ENCODE peak calls at places on chromosomes 12 and 14, in five cellular contexts. V is neural progenitor cell, U is PC-3, I is GM23248, W is GM23338. K is an unnamed sample.
A peak's percentile ranks its signal among the peaks of the same experiment; 100 is the strongest.

GRCh38 chr14:83994020-83994419 is 1535.9 kb upstream of the FLRT2 start:
- DNase-seq in V (no peak), U (no peak), I (no peak), W (no peak), K (no peak)

GRCh38 chr14:67695394-67695949 is at the start of gene RDH11:
- DNase-seq in V (peak; percentile 94), U (peak; percentile 95), I (peak; percentile 97), W (peak; percentile 95), K (peak; percentile 94)

GRCh38 chr12:31000751-31001150 is 72.9 kb upstream of the DDX11 start:
- DNase-seq in V (no peak), U (peak; percentile 76), I (peak; percentile 41), W (no peak), K (no peak)

GRCh38 chr14:89325299-89325883 is 91.6 kb downstream of the FOXN3 start:
- DNase-seq in V (no peak), U (no peak), I (no peak), W (no peak), K (no peak)

GRCh38 chr14:67263499-67264149 is 22.4 kb downstream of the PALS1 start:
- DNase-seq in V (no peak), U (no peak), I (peak; percentile 48), W (no peak), K (peak; percentile 30)

GRCh38 chr14:93113678-93114067 is 2.1 kb downstream of the ITPK1 start:
- DNase-seq in V (peak; percentile 39), U (no peak), I (no peak), W (peak; percentile 48), K (peak; percentile 11)

GRCh38 chr12:75878382-75878720 is 153.2 kb downstream of the PHLDA1 start:
- DNase-seq in V (no peak), U (no peak), I (no peak), W (no peak), K (peak; percentile 47)

GRCh38 chr12:106586535-106586802 is 3.7 kb downstream of the RFX4 start:
- DNase-seq in V (peak; percentile 41), U (no peak), I (no peak), W (peak; percentile 56), K (no peak)

GRCh38 chr12:80894179-80894578 is 43.6 kb downstream of the LIN7A start:
- DNase-seq in V (no peak), U (no peak), I (no peak), W (no peak), K (no peak)

GRCh38 chr14:59566725-59567124 is 9.9 kb downstream of the CCDC175 start:
- DNase-seq in V (no peak), U (peak; percentile 90), I (no peak), W (no peak), K (no peak)

GRCh38 chr12:108560321-108560721 is 652 bp downstream of the SART3 start:
- DNase-seq in V (no peak), U (no peak), I (peak; percentile 75), W (no peak), K (peak; percentile 41)

GRCh38 chr14:24072436-24072835 is 1.1 kb downstream of the CPNE6 start:
- DNase-seq in V (no peak), U (no peak), I (no peak), W (no peak), K (no peak)

GRCh38 chr14:68308695-68309094 is 484.2 kb downstream of the ZFP36L1 start:
- DNase-seq in V (no peak), U (no peak), I (peak; percentile 10), W (no peak), K (no peak)

GRCh38 chr12:67222302-67222701 is 46.9 kb upstream of the CAND1 start:
- DNase-seq in V (peak; percentile 41), U (peak; percentile 63), I (peak; percentile 44), W (peak; percentile 75), K (peak; percentile 15)

GRCh38 chr12:108122644-108123043 is 6.4 kb upstream of the WSCD2 start:
- DNase-seq in V (no peak), U (no peak), I (no peak), W (no peak), K (no peak)

GRCh38 chr12:38144601-38145436 is 171.8 kb upstream of the ALG10B start:
- DNase-seq in V (no peak), U (peak; percentile 84), I (no peak), W (no peak), K (no peak)

GRCh38 chr14:98070521-98070920 is 1201.5 kb downstream of the BCL11B start:
- DNase-seq in V (no peak), U (no peak), I (no peak), W (no peak), K (no peak)

GRCh38 chr12:108975024-108975593 is 45.8 kb downstream of the SVOP start:
- DNase-seq in V (no peak), U (no peak), I (no peak), W (no peak), K (no peak)

DNA sequence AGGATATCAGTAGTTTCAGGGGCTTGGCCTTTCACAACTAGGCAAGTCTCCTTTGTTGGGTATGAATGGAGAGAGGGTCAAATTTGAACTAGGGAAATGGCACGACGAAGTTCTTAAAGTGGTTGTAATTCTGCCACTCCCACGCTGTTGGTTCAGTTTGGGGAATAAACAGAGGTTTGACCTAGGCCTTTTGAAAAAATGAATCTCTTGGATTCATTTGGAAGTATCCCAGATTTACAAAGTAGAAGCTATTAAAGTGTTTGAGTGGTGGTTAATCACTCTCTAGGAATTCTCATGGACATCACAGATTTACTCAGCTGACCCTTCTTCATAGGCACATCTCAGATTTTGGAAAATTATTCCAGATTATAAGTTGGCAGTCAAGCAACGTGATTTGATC is 14.8 kb downstream of the BATF start:
- DNase-seq in V (no peak), U (no peak), I (no peak), W (no peak), K (no peak)
- H3K27ac ChIP-seq in V (no peak overlapping the region), U (no peak overlapping the region), I (no peak overlapping the region), W (no peak overlapping the region), K (peak overlapping the region; percentile 94)

GRCh38 chr14:63547798-63548335 is 4.7 kb upstream of the PPP2R5E start:
- DNase-seq in V (no peak), U (no peak), I (no peak), W (no peak), K (no peak)

GRCh38 chr14:63555572-63555971 is 12.4 kb upstream of the PPP2R5E start:
- DNase-seq in V (no peak), U (no peak), I (no peak), W (no peak), K (no peak)

GRCh38 chr14:63545431-63545830 is 2.3 kb upstream of the PPP2R5E start:
- DNase-seq in V (no peak), U (no peak), I (no peak), W (no peak), K (no peak)

GRCh38 chr14:63551338-63551737 is 8.2 kb upstream of the PPP2R5E start:
- DNase-seq in V (no peak), U (peak; percentile 60), I (peak; percentile 65), W (no peak), K (no peak)
- TF ChIP-seq EZH2phosphoT487 in V (no peak), U (no peak), I (no peak), W (no peak), K (no peak)

GRCh38 chr12:2963760-2964292 is 4.6 kb downstream of the TEAD4 start:
- DNase-seq in V (no peak), U (no peak), I (no peak), W (peak; percentile 81), K (no peak)
- H3K27ac ChIP-seq in V (no peak overlapping the region), U (no peak overlapping the region), I (no peak overlapping the region), W (peak overlapping the region; percentile 99), K (no peak overlapping the region)

DNA sequence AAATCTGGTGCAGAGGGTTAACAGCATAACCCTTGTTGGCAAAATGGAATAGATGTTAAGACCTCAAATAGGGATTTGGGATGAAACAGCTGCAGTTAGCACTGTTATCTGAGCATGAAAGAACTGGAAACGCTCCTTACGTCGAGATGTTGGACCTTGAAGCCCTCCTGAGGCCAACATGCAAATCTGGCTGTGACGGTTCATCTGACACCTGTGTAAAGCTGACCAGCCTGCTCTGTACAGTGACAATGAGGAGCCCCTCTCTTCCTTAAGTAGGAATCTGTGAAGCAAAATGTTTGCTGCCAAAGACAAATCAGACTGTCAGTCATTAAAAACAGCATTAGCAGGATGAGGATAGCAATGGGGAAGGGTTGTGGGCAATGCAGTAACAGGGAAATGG is 36.5 kb downstream of the PAPLN start:
- DNase-seq in V (no peak), U (no peak), I (no peak), W (no peak), K (no peak)
- TF ChIP-seq EZH2phosphoT487 in V (no peak), U (no peak), I (no peak), W (no peak), K (no peak)

K was measured in hepatocyte.